ENCODE peak calls at places on chromosomes 13 and 19, in four cellular contexts. A is foreskin fibroblast; Y is T-helper 9 cell; R is activated naive CD4-positive, alpha-beta T cell treated with anti-CD3 and anti-CD28 coated beads for 36 hours. L is an unnamed sample.

GRCh38 chr19:32020538-32020937 is 324.9 kb upstream of the ZNF507 start:
- DNase-seq in A (no peak), Y (no peak), R (no peak), L (no peak)

GRCh38 chr13:76672422-76672821 is 213.8 kb downstream of the KCTD12 start:
- DNase-seq in Y (no peak), A (no peak), R (no peak), L (no peak)

GRCh38 chr13:31818236-31818635 is 78.9 kb downstream of the RXFP2 start:
- DNase-seq in Y (no peak), R (no peak), A (no peak), L (no peak)

GRCh38 chr13:72849571-72849970 is 67.6 kb downstream of the PIBF1 start:
- DNase-seq in Y (no peak), R (no peak), A (peak), L (no peak)

GRCh38 chr19:30281903-30282302 is 90.3 kb upstream of the ZNF536 start:
- DNase-seq in Y (no peak), R (no peak), A (peak), L (no peak)

GRCh38 chr13:113639661-113640262 is 18.2 kb downstream of the ATP4B start:
- DNase-seq in A (no peak), R (no peak), Y (no peak), L (no peak)

GRCh38 chr13:62014299-62014698 is 598.6 kb upstream of the PCDH20 start:
- DNase-seq in A (no peak), R (no peak), Y (no peak), L (peak)

GRCh38 chr13:110119943-110120905 is 186.7 kb downstream of the COL4A1 start:
- DNase-seq in Y (no peak), R (no peak), A (no peak), L (no peak)

GRCh38 chr19:6271251-6271650 is 8.5 kb downstream of the MLLT1 start:
- DNase-seq in R (no peak), A (no peak), Y (no peak), L (no peak)

GRCh38 chr19:53634768-53635167 is 3.0 kb downstream of the DPRX start:
- DNase-seq in R (no peak), A (no peak), Y (no peak), L (no peak)

GRCh38 chr13:113040031-113040430 is 65.6 kb upstream of the F7 start:
- DNase-seq in A (no peak), R (no peak), Y (no peak), L (no peak)

L was measured in Karpas-422.